ENCODE peak calls at places on chromosomes 2 and 18, in six cellular contexts. R is stomach, I is body of pancreas, B is neural progenitor cell, M is ovary, O is cardiac muscle cell. G is an unnamed sample. For H3K27me3 and H3K4me1, the result is how much of the 10 kb centered on the place peaks cover.

GRCh38 chr2:146642066-146642465 is 1202.8 kb upstream of the ACVR2A start:
- DNase-seq in B (no peak), O (no peak), R (no peak), M (no peak), I (no peak), G (no peak)

GRCh38 chr2:127608061-127609011 is 37.6 kb upstream of the GPR17 start:
- DNase-seq in R (peak), O (no peak), M (peak), I (no peak), B (no peak), G (no peak)

GRCh38 chr2:174771631-174772491 is 7.6 kb upstream of the CHRNA1 start:
- DNase-seq in I (peak), R (peak), O (peak), M (peak), B (peak), G (peak)

GRCh38 chr2:108316881-108317258 is 28.2 kb downstream of the SULT1C2 start:
- DNase-seq in M (no peak), B (no peak), O (peak), R (no peak), I (no peak), G (no peak)

GRCh38 chr18:48342125-48342524 is 67.1 kb downstream of the ZBTB7C start:
- DNase-seq in O (no peak), B (peak), R (no peak), M (no peak), I (no peak), G (no peak)

GRCh38 chr2:187581125-187581896 is 27.1 kb upstream of the TFPI start:
- DNase-seq in M (no peak), I (peak), R (no peak), B (peak), O (peak), G (no peak)

GRCh38 chr2:240707791-240708190 is 16.1 kb downstream of the AQP12A start:
- DNase-seq in B (no peak), M (no peak), R (no peak), I (no peak), O (no peak), G (no peak)

GRCh38 chr2:235494716-235495372 is 1.0 kb downstream of the AGAP1 start:
- DNase-seq in M (peak), O (peak), I (peak), R (peak), B (peak), G (peak)

GRCh38 chr2:102155703-102156515 is 13.4 kb downstream of the IL1R1 start:
- DNase-seq in R (peak), I (peak), O (peak), M (no peak), B (no peak), G (peak)

GRCh38 chr2:223626713-223627112 is 24.6 kb upstream of the SCG2 start:
- DNase-seq in I (no peak), R (no peak), M (no peak), O (peak), B (no peak), G (no peak)

GRCh38 chr2:128602699-128603101 is 284.0 kb upstream of the HS6ST1 start:
- DNase-seq in R (no peak), M (peak), I (peak), B (no peak), O (no peak), G (no peak)

GRCh38 chr2:241103176-241103595 is 1.1 kb upstream of the MTERF4 start:
- DNase-seq in O (no peak), B (peak), R (no peak), I (no peak), M (no peak), G (no peak)

GRCh38 chr2:60489269-60489668 is 64.2 kb downstream of the BCL11A start:
- DNase-seq in M (no peak), O (no peak), R (no peak), B (no peak), I (no peak), G (no peak)

GRCh38 chr2:187617120-187617519 is 62.9 kb upstream of the TFPI start:
- DNase-seq in B (no peak), R (no peak), I (no peak), O (peak), M (no peak), G (no peak)

GRCh38 chr2:25618676-25619075 is 54.7 kb downstream of the DTNB start:
- DNase-seq in O (peak), B (no peak), R (no peak), M (no peak), I (peak), G (no peak)

GRCh38 chr2:118668431-118669424 is 178.7 kb downstream of the EN1 start:
- DNase-seq in B (peak), I (no peak), M (no peak), O (peak), R (no peak), G (no peak)

GRCh38 chr2:147630585-147630984 is 214.2 kb upstream of the ACVR2A start:
- DNase-seq in I (no peak), O (no peak), B (no peak), M (no peak), R (no peak), G (no peak)

GRCh38 chr2:201436141-201436540 is 15.1 kb downstream of the TRAK2 start:
- DNase-seq in O (no peak), I (no peak), M (no peak), R (no peak), B (no peak), G (no peak)

GRCh38 chr2:101619191-101619591 is 78.3 kb upstream of the MAP4K4 start:
- DNase-seq in M (no peak), B (no peak), O (peak), R (peak), I (peak), G (peak)

GRCh38 chr2:86622878-86623548 is 652 bp downstream of the RNF103 start:
- DNase-seq in O (peak), B (no peak), R (peak), I (peak), M (peak), G (peak)

GRCh38 chr18:74375999-74376398 is 60.4 kb downstream of the C18orf63 start:
- DNase-seq in O (no peak), I (no peak), M (no peak), B (no peak), R (no peak), G (peak)

GRCh38 chr2:135125940-135126339 is 73.8 kb downstream of the RAB3GAP1 start:
- DNase-seq in I (no peak), O (no peak), M (no peak), R (no peak), B (no peak), G (no peak)
- H3K27me3 ChIP-seq in I (under half), O (under half), M (under half), R (under half), B (under half), G (under half)

DNA sequence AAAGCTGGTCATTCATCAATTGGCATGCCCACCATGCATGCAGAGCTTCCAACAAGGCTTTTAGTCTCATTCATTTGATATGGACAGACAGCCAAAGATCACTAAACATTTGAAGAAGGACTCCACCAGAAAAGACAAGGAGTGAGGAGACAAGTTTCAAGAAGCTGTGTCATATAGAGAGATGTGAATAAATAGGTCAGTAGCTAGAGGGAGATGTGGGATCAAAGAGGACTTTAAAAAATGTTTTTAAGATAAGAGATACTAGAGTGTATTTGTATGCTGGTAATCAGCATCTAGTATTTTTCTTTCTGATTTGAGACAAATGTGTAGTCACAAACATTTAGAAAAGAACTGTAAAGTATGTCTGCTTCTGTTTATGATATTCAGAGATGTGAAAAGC is 48.5 kb downstream of the ANTXR1 start:
- DNase-seq in I (no peak), B (no peak), O (peak), M (no peak), R (no peak), G (no peak)
- TF ChIP-seq CTCF in I (no peak), B (no peak), O (no peak), M (no peak), R (no peak), G (no peak)

DNA sequence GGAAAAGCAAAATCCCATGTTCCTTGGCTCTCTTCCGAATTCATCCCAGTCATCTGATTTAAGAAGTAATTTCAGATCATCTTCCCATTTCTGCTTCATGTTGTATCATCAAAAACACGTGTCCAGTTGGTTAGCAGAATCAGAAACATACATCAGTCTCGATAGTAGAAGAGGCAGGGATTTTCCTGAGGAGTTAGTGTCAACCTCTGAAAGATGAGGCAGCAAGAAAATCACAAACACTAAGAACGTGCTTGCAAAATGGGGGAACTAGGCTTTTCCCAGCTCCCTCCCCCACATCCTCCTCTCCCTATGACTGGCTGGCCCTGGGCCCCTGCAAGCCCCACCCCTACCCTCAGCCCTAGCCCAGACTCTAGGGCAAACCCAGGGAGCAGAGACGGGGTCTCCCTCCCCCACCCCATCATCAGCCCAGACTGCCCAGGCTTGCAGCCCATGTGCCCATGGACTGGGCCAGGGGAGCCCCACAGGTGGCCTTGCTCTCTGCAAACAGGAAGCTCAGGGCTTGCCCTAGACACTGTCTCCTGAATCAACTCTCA is 161.0 kb upstream of the ID2 start:
- DNase-seq in R (no peak), I (no peak), O (no peak), M (no peak), B (no peak), G (no peak)
- H3K4me1 ChIP-seq in R (under half), I (under half), O (under half), M (under half), B (under half), G (under half)

DNA sequence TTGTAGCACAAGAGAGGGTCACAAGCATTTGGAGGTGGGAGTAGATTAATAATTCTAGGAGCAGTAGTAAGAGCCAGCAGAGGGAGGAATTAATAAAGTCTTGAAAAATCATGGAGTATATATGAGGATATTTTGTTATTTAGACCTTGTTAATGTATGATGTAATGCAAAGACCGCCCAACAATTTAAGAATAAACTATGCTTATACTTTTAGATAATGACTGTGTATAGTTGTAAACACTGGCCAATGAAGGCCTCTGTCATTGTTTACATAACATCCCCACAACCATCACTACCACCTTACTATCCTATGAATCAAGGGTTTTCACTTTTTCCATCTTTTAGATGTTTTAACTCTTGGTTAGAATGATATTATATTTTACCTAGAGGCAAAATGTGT is 37.6 kb downstream of the OSR1 start:
- DNase-seq in R (no peak), B (no peak), M (no peak), O (no peak), I (no peak), G (no peak)
- H3K27me3 ChIP-seq in R (under half), B (under half), M (under half), O (under half), I (under half), G (under half)

GRCh38 chr2:132911726-132912724 is 242.0 kb upstream of the LYPD1 start:
- DNase-seq in O (peak), M (peak), R (no peak), I (no peak), B (peak), G (no peak)
- TF ChIP-seq CTCF in O (peak), M (no peak), R (no peak), I (no peak), B (peak), G (no peak)

GRCh38 chr2:120227111-120227991 is 4.2 kb upstream of the TMEM185B start:
- DNase-seq in R (no peak), O (no peak), B (no peak), M (peak), I (no peak), G (no peak)

GRCh38 chr2:120225549-120226065 is 2.4 kb upstream of the TMEM185B start:
- DNase-seq in I (no peak), M (peak), B (no peak), O (no peak), R (no peak), G (no peak)

GRCh38 chr2:120224256-120224655 is 1.1 kb upstream of the TMEM185B start:
- DNase-seq in I (no peak), O (no peak), M (peak), R (no peak), B (no peak), G (no peak)

GRCh38 chr2:120224735-120225548 is 1.7 kb upstream of the TMEM185B start:
- DNase-seq in O (no peak), I (no peak), B (no peak), R (no peak), M (peak), G (no peak)

DNA sequence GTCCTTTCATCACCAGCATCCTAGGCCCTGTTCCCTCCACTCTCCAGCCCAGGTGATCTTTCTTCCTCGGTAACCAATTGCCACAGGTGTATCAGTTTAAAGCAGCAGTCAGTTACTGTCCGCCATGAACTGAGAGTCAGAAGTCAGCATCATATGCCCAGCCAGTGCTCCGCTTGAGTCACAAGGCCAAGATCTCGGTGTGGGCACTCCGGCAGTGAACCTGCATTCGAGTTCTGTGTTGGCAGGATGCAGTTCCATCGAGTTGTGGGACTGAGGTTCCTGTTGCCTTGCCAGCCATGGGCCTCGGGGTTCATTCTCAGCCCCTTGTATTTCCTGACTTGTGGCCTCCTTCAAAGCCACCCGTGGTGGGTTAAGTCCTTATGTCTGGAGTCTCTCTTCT is 3.1 kb upstream of the TMEM185B start:
- DNase-seq in I (no peak), O (no peak), M (peak), B (no peak), R (no peak), G (no peak)
- H3K4me1 ChIP-seq in I (under half), O (under half), M (under half), B (under half), R (under half), G (under half)

DNA sequence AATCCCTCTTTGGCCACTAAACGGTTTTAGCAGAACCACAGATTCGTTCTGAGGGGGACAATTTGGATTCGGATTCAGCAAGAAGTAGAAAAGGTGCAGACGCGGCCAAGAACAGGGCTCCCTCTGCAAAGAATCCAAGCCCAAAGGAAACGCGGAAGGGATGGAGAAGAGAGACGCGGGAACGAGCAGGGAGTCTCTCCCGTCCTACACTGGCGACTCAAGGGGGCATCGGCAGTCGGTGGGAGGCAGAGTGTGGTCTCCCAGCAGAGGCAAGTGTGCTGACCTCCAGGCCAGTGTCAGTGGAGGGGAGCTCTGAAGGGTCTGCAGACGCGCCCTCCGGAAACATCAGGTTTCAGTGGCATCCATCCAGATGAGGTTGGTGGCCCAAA is 1.1 kb downstream of the TMEM163 start:
- DNase-seq in O (no peak), B (peak), I (no peak), M (no peak), R (no peak), G (no peak)
- H3K27me3 ChIP-seq in O (half or more), B (half or more), I (under half), M (under half), R (half or more), G (under half)

GRCh38 chr2:45941758-45942738 is 290.6 kb downstream of the PRKCE start:
- DNase-seq in R (no peak), B (no peak), O (peak), I (no peak), M (no peak), G (no peak)

GRCh38 chr2:45945182-45945779 is 293.8 kb downstream of the PRKCE start:
- DNase-seq in I (no peak), O (no peak), M (no peak), B (no peak), R (no peak), G (no peak)

GRCh38 chr2:45946023-45946422 is 294.5 kb downstream of the PRKCE start:
- DNase-seq in R (peak), I (no peak), O (peak), M (no peak), B (no peak), G (no peak)

GRCh38 chr2:45944075-45944474 is 292.6 kb downstream of the PRKCE start:
- DNase-seq in R (no peak), O (peak), I (no peak), B (no peak), M (no peak), G (no peak)

GRCh38 chr2:45943231-45944044 is 292.0 kb downstream of the PRKCE start:
- DNase-seq in O (no peak), I (no peak), M (no peak), B (no peak), R (no peak), G (no peak)
- TF ChIP-seq CTCF in O (peak), I (no peak), M (no peak), B (peak), R (no peak), G (no peak)

GRCh38 chr2:55156326-55156725 is 75.8 kb downstream of the CLHC1 start:
- DNase-seq in I (no peak), O (peak), M (no peak), R (no peak), B (no peak), G (no peak)
- H3K4me1 ChIP-seq in I (half or more), O (under half), M (under half), R (half or more), B (under half), G (under half)

GRCh38 chr18:59272971-59273935 is at the start of gene RAX:
- DNase-seq in I (no peak), O (peak), B (peak), M (no peak), R (no peak), G (no peak)
- H3K27me3 ChIP-seq in I (under half), O (half or more), B (half or more), M (under half), R (half or more), G (under half)

G was measured in lung.